ENCODE peak calls at places on chromosome 14, in eight cellular contexts. One of them, this sample, is unnamed.

GRCh38 chr14:22614240-22614799 is 16.2 kb downstream of the ABHD4 start:
- DNase-seq in HEK293T: peak
- DNase-seq in stimulated activated CD8-positive, alpha-beta memory T cell treated with anti-CD3 and anti-CD28 coated beads, Interleukin-15, amount 100 ng/mL, for 1 hour: no peak
- DNase-seq in T-helper 9 cell: no peak
- DNase-seq in NCI-H1105: no peak
- DNase-seq in stomach: no peak
- DNase-seq in testis: no peak
- DNase-seq in heart left ventricle: no peak
- DNase-seq in this sample: peak

GRCh38 chr14:74911704-74912103 is 11.4 kb downstream of the RPS6KL1 start:
- DNase-seq in heart left ventricle: no peak
- DNase-seq in stomach: no peak
- DNase-seq in stimulated activated CD8-positive, alpha-beta memory T cell treated with anti-CD3 and anti-CD28 coated beads, Interleukin-15, amount 100 ng/mL, for 1 hour: no peak
- DNase-seq in NCI-H1105: no peak
- DNase-seq in HEK293T: no peak
- DNase-seq in T-helper 9 cell: no peak
- DNase-seq in testis: no peak
- DNase-seq in this sample: no peak

GRCh38 chr14:102805454-102805891 is 28.2 kb downstream of the TRAF3 start:
- DNase-seq in HEK293T: no peak
- DNase-seq in stomach: no peak
- DNase-seq in stimulated activated CD8-positive, alpha-beta memory T cell treated with anti-CD3 and anti-CD28 coated beads, Interleukin-15, amount 100 ng/mL, for 1 hour: no peak
- DNase-seq in testis: no peak
- DNase-seq in T-helper 9 cell: peak
- DNase-seq in heart left ventricle: no peak
- DNase-seq in NCI-H1105: no peak
- DNase-seq in this sample: no peak

GRCh38 chr14:73474952-73475351 is 15.8 kb upstream of the RIOX1 start:
- DNase-seq in stimulated activated CD8-positive, alpha-beta memory T cell treated with anti-CD3 and anti-CD28 coated beads, Interleukin-15, amount 100 ng/mL, for 1 hour: no peak
- DNase-seq in stomach: no peak
- DNase-seq in heart left ventricle: no peak
- DNase-seq in testis: no peak
- DNase-seq in NCI-H1105: no peak
- DNase-seq in T-helper 9 cell: no peak
- DNase-seq in HEK293T: no peak
- DNase-seq in this sample: no peak

GRCh38 chr14:103045387-103045869 is 11.9 kb downstream of the CDC42BPB start:
- DNase-seq in T-helper 9 cell: no peak
- DNase-seq in NCI-H1105: no peak
- DNase-seq in stimulated activated CD8-positive, alpha-beta memory T cell treated with anti-CD3 and anti-CD28 coated beads, Interleukin-15, amount 100 ng/mL, for 1 hour: no peak
- DNase-seq in heart left ventricle: no peak
- DNase-seq in HEK293T: no peak
- DNase-seq in stomach: no peak
- DNase-seq in testis: no peak
- DNase-seq in this sample: no peak

GRCh38 chr14:37617864-37618365 is 22.5 kb downstream of the TTC6 start:
- DNase-seq in T-helper 9 cell: no peak
- DNase-seq in stimulated activated CD8-positive, alpha-beta memory T cell treated with anti-CD3 and anti-CD28 coated beads, Interleukin-15, amount 100 ng/mL, for 1 hour: no peak
- DNase-seq in stomach: no peak
- DNase-seq in heart left ventricle: no peak
- DNase-seq in testis: no peak
- DNase-seq in NCI-H1105: no peak
- DNase-seq in HEK293T: no peak
- DNase-seq in this sample: no peak

GRCh38 chr14:66038214-66038977 is 447.8 kb upstream of the CCDC196 start:
- DNase-seq in testis: peak
- DNase-seq in stomach: no peak
- DNase-seq in heart left ventricle: no peak
- DNase-seq in NCI-H1105: no peak
- DNase-seq in HEK293T: peak
- DNase-seq in T-helper 9 cell: no peak
- DNase-seq in stimulated activated CD8-positive, alpha-beta memory T cell treated with anti-CD3 and anti-CD28 coated beads, Interleukin-15, amount 100 ng/mL, for 1 hour: no peak
- DNase-seq in this sample: no peak

GRCh38 chr14:56244138-56244789 is 126.1 kb downstream of the PELI2 start:
- DNase-seq in NCI-H1105: no peak
- DNase-seq in T-helper 9 cell: no peak
- DNase-seq in stimulated activated CD8-positive, alpha-beta memory T cell treated with anti-CD3 and anti-CD28 coated beads, Interleukin-15, amount 100 ng/mL, for 1 hour: no peak
- DNase-seq in testis: no peak
- DNase-seq in stomach: no peak
- DNase-seq in heart left ventricle: no peak
- DNase-seq in HEK293T: no peak
- DNase-seq in this sample: no peak

GRCh38 chr14:65847065-65847847 is 434.7 kb downstream of the FUT8 start:
- DNase-seq in heart left ventricle: no peak
- DNase-seq in NCI-H1105: no peak
- DNase-seq in stomach: no peak
- DNase-seq in HEK293T: no peak
- DNase-seq in T-helper 9 cell: peak
- DNase-seq in stimulated activated CD8-positive, alpha-beta memory T cell treated with anti-CD3 and anti-CD28 coated beads, Interleukin-15, amount 100 ng/mL, for 1 hour: peak
- DNase-seq in testis: no peak
- DNase-seq in this sample: no peak

GRCh38 chr14:92199763-92200162 is 78.0 kb downstream of the CPSF2 start:
- DNase-seq in stimulated activated CD8-positive, alpha-beta memory T cell treated with anti-CD3 and anti-CD28 coated beads, Interleukin-15, amount 100 ng/mL, for 1 hour: no peak
- DNase-seq in stomach: no peak
- DNase-seq in NCI-H1105: no peak
- DNase-seq in heart left ventricle: no peak
- DNase-seq in HEK293T: no peak
- DNase-seq in testis: no peak
- DNase-seq in T-helper 9 cell: no peak
- DNase-seq in this sample: no peak

This sample was measured in prostate gland.